ENCODE peak calls at places on chromosomes 3 and 15, in seven cellular contexts. M is HepG2, J is HCT116, G is K562, Q is H1, B is SK-N-SH, U is GM12878. Z is an unnamed sample.

GRCh38 chr3:120604784-120605183 is 8.6 kb downstream of the NDUFB4 start:
- DNase-seq in J (no peak), G (no peak), U (no peak), Q (no peak), B (no peak), M (no peak), Z (no peak)

GRCh38 chr15:38496151-38496550 is 42.2 kb downstream of the FAM98B start:
- DNase-seq in Q (no peak), U (no peak), G (no peak), M (no peak), B (no peak), J (no peak), Z (no peak)

GRCh38 chr15:51130344-51130743 is 35.6 kb upstream of the TNFAIP8L3 start:
- DNase-seq in M (no peak), G (peak; percentile 9), J (no peak), B (no peak), Q (no peak), U (no peak), Z (no peak)

GRCh38 chr3:151395806-151396205 is 11.3 kb upstream of the P2RY12 start:
- DNase-seq in J (no peak), G (no peak), U (no peak), Q (no peak), M (no peak), B (no peak), Z (no peak)

GRCh38 chr3:158936530-158937113 is 134.8 kb downstream of the MFSD1 start:
- DNase-seq in J (no peak), G (peak; percentile 22), U (no peak), B (no peak), Q (no peak), M (no peak), Z (no peak)

GRCh38 chr3:105367406-105368213 is 901 bp downstream of the ALCAM start:
- DNase-seq in M (peak; percentile 47), U (peak; percentile 82), G (no peak), B (peak; percentile 49), J (no peak), Q (no peak), Z (peak; percentile 58)

GRCh38 chr3:44442591-44443309 is 34.7 kb downstream of the ZNF445 start:
- DNase-seq in B (no peak), Q (no peak), G (no peak), J (no peak), M (no peak), U (no peak), Z (no peak)

GRCh38 chr3:105933871-105934270 is 65.1 kb upstream of the CBLB start:
- DNase-seq in J (no peak), G (no peak), Q (no peak), B (no peak), M (no peak), U (no peak), Z (no peak)

GRCh38 chr15:63070681-63071129 is 28.2 kb downstream of the TPM1 start:
- DNase-seq in U (peak; percentile 25), J (no peak), B (no peak), M (no peak), G (no peak), Q (no peak), Z (no peak)

GRCh38 chr3:177446160-177446559 is 248.9 kb upstream of the TBL1XR1 start:
- DNase-seq in M (no peak), B (no peak), J (no peak), Q (no peak), U (no peak), G (no peak), Z (no peak)

GRCh38 chr3:66021731-66022131 is 17.0 kb downstream of the MAGI1 start:
- DNase-seq in G (no peak), J (peak; percentile 65), M (no peak), U (no peak), B (no peak), Q (no peak), Z (no peak)

GRCh38 chr3:160473233-160473632 is 23.6 kb upstream of the TRIM59 start:
- DNase-seq in Q (no peak), U (no peak), B (no peak), M (no peak), J (no peak), G (no peak), Z (no peak)

GRCh38 chr3:33543600-33543999 is 103.4 kb upstream of the UBP1 start:
- DNase-seq in G (no peak), U (no peak), J (no peak), B (no peak), Q (no peak), M (no peak), Z (no peak)

GRCh38 chr3:117219296-117219695 is 509.7 kb downstream of the TUSC7 start:
- DNase-seq in U (no peak), G (no peak), Q (no peak), J (no peak), M (no peak), B (no peak), Z (no peak)

GRCh38 chr3:4099607-4100006 is 203.6 kb upstream of the SETMAR start:
- DNase-seq in G (no peak), J (no peak), M (no peak), Q (no peak), B (no peak), U (no peak), Z (no peak)

GRCh38 chr3:158625881-158626280 is 18.4 kb upstream of the GFM1 start:
- DNase-seq in M (no peak), Q (no peak), J (no peak), U (no peak), G (no peak), B (no peak), Z (no peak)

GRCh38 chr3:119831022-119831421 is 49.1 kb downstream of the NR1I2 start:
- DNase-seq in B (no peak), G (no peak), M (no peak), J (no peak), Q (no peak), U (no peak), Z (no peak)

GRCh38 chr15:64947211-64947610 is 35.5 kb downstream of the ANKDD1A start:
- DNase-seq in Q (no peak), G (no peak), U (no peak), M (no peak), B (no peak), J (no peak), Z (no peak)

GRCh38 chr3:42174679-42175660 is 83.8 kb downstream of the TRAK1 start:
- DNase-seq in G (no peak), M (no peak), U (no peak), Q (no peak), B (no peak), J (no peak), Z (no peak)

GRCh38 chr3:89533320-89533719 is 425.9 kb downstream of the EPHA3 start:
- DNase-seq in M (no peak), B (no peak), J (no peak), G (no peak), U (no peak), Q (no peak), Z (no peak)

GRCh38 chr15:64792282-64792681 is 16.9 kb upstream of the RBPMS2 start:
- DNase-seq in M (no peak), B (no peak), Q (no peak), G (no peak), J (no peak), U (no peak), Z (no peak)

GRCh38 chr3:16441306-16441898 is 72.1 kb downstream of the RFTN1 start:
- DNase-seq in U (no peak), B (peak; percentile 36), G (no peak), Q (no peak), M (no peak), J (no peak), Z (no peak)

GRCh38 chr3:45528429-45528828 is 66.1 kb upstream of the LIMD1 start:
- DNase-seq in M (no peak), G (no peak), U (no peak), J (no peak), Q (no peak), B (no peak), Z (no peak)
- TF ChIP-seq JUND in M (no peak), G (no peak), U (no peak), J (no peak), Q (no peak), B (peak; percentile 77), Z (no peak)

DNA sequence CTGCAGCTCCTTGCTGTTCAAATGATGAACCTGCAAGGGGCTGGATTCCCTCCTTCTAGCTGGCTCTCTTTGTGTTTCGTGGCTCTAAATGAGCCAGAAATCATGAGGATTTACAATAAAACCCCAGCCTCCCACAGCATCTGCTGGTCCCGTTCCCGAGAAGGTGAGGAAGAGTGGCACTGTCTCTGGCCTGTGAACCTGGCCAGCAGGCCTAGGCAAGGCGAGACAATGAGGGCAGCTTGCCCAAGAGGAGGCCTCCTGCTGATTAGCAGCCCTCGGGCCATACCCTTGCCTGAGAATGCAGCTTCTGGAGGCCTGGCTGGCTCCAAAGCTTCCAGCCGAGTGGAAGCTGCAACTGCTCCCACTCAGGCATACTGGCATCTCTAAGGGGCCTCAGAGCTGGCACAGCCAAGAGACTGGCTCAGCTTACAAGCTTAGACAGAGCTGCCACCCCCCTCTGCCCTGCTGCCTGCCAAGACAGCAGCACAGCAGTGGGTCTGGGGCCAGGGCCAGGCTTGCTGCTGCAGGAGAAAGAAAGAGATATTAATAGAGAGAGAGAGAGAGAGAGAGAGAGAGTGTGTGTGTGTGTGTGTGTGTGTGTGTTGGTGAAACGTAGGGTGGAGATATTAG is 76.5 kb downstream of the HMG20A start:
- DNase-seq in J (no peak), Q (no peak), B (peak; percentile 66), G (no peak), U (no peak), M (no peak), Z (peak; percentile 79)
- TF ChIP-seq JUND in J (no peak), Q (no peak), B (no peak), G (no peak), U (no peak), M (no peak), Z (no peak)

DNA sequence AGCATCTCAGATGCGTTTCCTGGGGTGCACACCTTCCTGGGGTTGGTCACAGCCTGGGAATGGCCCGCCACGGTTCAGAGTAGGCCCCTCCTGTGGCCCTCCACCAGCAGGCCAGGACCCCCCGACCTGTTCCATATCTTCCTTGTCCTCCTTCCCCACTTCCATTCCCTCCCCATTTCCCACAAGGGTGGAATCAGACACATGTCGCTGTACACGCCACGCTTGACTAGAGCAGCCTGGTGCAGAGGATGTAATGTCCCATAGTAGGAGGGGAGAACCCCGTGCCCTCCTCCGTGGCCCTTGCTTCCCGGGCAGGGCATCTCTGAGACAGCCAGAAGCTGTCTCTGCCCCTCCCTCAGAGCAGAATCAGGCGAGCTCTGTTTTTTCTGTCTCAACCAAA is 36.3 kb upstream of the PRR23E start:
- DNase-seq in U (no peak), J (no peak), Q (no peak), M (no peak), G (no peak), B (no peak), Z (no peak)
- TF ChIP-seq JUND in U (no peak), J (no peak), Q (no peak), M (no peak), G (no peak), B (no peak), Z (no peak)

GRCh38 chr3:53794597-53794996 is 51.6 kb downstream of the CHDH start:
- DNase-seq in M (no peak), B (no peak), U (no peak), J (no peak), G (no peak), Q (no peak), Z (no peak)

GRCh38 chr3:53799338-53799865 is 46.8 kb downstream of the CHDH start:
- DNase-seq in Q (no peak), M (no peak), B (no peak), G (no peak), J (no peak), U (no peak), Z (no peak)

GRCh38 chr3:53795176-53795575 is 51.0 kb downstream of the CHDH start:
- DNase-seq in G (no peak), J (no peak), U (no peak), Q (no peak), M (no peak), B (no peak), Z (no peak)

GRCh38 chr3:53798144-53798543 is 48.1 kb downstream of the CHDH start:
- DNase-seq in M (no peak), Q (no peak), U (no peak), B (no peak), G (no peak), J (no peak), Z (no peak)

GRCh38 chr3:53796161-53796560 is 50.1 kb downstream of the CHDH start:
- DNase-seq in B (peak; percentile 91), G (no peak), U (no peak), Q (no peak), M (no peak), J (no peak), Z (no peak)
- TF ChIP-seq JUND in B (no peak), G (no peak), U (no peak), Q (no peak), M (no peak), J (no peak), Z (no peak)